ENCODE peak calls at places on chromosomes 13 and 19, in nine cellular contexts. One of them, this sample, is unnamed.

GRCh38 chr19:34337747-34338146 is 27.2 kb upstream of the GPI start:
- DNase-seq in cardiac muscle cell: no peak
- DNase-seq in NCI-H774: no peak
- DNase-seq in NCI-H510A treated with DMSO at 0.1 percent for 48 hours: no peak
- DNase-seq in heart left ventricle: no peak
- DNase-seq in thoracic aorta: no peak
- DNase-seq in AG04449: no peak
- DNase-seq in omental fat pad: no peak
- DNase-seq in HCEC 1CT: no peak
- DNase-seq in this sample: no peak

GRCh38 chr19:18596752-18597157 is 8.2 kb downstream of the REX1BD start:
- DNase-seq in cardiac muscle cell: peak
- DNase-seq in NCI-H774: peak
- DNase-seq in NCI-H510A treated with DMSO at 0.1 percent for 48 hours: no peak
- DNase-seq in heart left ventricle: no peak
- DNase-seq in thoracic aorta: no peak
- DNase-seq in AG04449: no peak
- DNase-seq in omental fat pad: no peak
- DNase-seq in HCEC 1CT: no peak
- DNase-seq in this sample: peak

GRCh38 chr19:3968556-3969434 is 2.1 kb downstream of the DAPK3 start:
- DNase-seq in cardiac muscle cell: peak
- DNase-seq in NCI-H774: peak
- DNase-seq in NCI-H510A treated with DMSO at 0.1 percent for 48 hours: peak
- DNase-seq in heart left ventricle: peak
- DNase-seq in thoracic aorta: peak
- DNase-seq in AG04449: peak
- DNase-seq in omental fat pad: peak
- DNase-seq in HCEC 1CT: peak
- DNase-seq in this sample: peak

GRCh38 chr19:574658-575526 is 2.5 kb downstream of the BSG start:
- DNase-seq in cardiac muscle cell: peak
- DNase-seq in NCI-H774: no peak
- DNase-seq in NCI-H510A treated with DMSO at 0.1 percent for 48 hours: no peak
- DNase-seq in heart left ventricle: peak
- DNase-seq in thoracic aorta: no peak
- DNase-seq in AG04449: no peak
- DNase-seq in omental fat pad: no peak
- DNase-seq in HCEC 1CT: peak
- DNase-seq in this sample: peak

GRCh38 chr19:55909801-55910200 is 22.3 kb downstream of the NLRP13 start:
- DNase-seq in cardiac muscle cell: no peak
- DNase-seq in NCI-H774: no peak
- DNase-seq in NCI-H510A treated with DMSO at 0.1 percent for 48 hours: no peak
- DNase-seq in heart left ventricle: no peak
- DNase-seq in thoracic aorta: no peak
- DNase-seq in AG04449: no peak
- DNase-seq in omental fat pad: no peak
- DNase-seq in HCEC 1CT: no peak
- DNase-seq in this sample: no peak

GRCh38 chr13:110233682-110234280 is 73.2 kb downstream of the COL4A1 start:
- DNase-seq in cardiac muscle cell: no peak
- DNase-seq in NCI-H774: no peak
- DNase-seq in NCI-H510A treated with DMSO at 0.1 percent for 48 hours: no peak
- DNase-seq in heart left ventricle: no peak
- DNase-seq in thoracic aorta: no peak
- DNase-seq in AG04449: no peak
- DNase-seq in omental fat pad: no peak
- DNase-seq in HCEC 1CT: no peak
- DNase-seq in this sample: no peak

GRCh38 chr13:66354880-66355279 is 875.3 kb downstream of the PCDH9 start:
- DNase-seq in cardiac muscle cell: no peak
- DNase-seq in NCI-H774: no peak
- DNase-seq in NCI-H510A treated with DMSO at 0.1 percent for 48 hours: no peak
- DNase-seq in heart left ventricle: no peak
- DNase-seq in thoracic aorta: no peak
- DNase-seq in AG04449: no peak
- DNase-seq in omental fat pad: no peak
- DNase-seq in HCEC 1CT: no peak
- DNase-seq in this sample: no peak

GRCh38 chr13:27583645-27584044 is 36.7 kb downstream of the LNX2 start:
- DNase-seq in cardiac muscle cell: peak
- DNase-seq in NCI-H774: no peak
- DNase-seq in NCI-H510A treated with DMSO at 0.1 percent for 48 hours: no peak
- DNase-seq in heart left ventricle: no peak
- DNase-seq in thoracic aorta: no peak
- DNase-seq in AG04449: no peak
- DNase-seq in omental fat pad: no peak
- DNase-seq in HCEC 1CT: peak
- DNase-seq in this sample: peak

GRCh38 chr19:15379996-15380647 is 535 bp upstream of the AKAP8 start:
- DNase-seq in cardiac muscle cell: peak
- DNase-seq in NCI-H774: peak
- DNase-seq in NCI-H510A treated with DMSO at 0.1 percent for 48 hours: peak
- DNase-seq in heart left ventricle: peak
- DNase-seq in thoracic aorta: no peak
- DNase-seq in AG04449: no peak
- DNase-seq in omental fat pad: no peak
- DNase-seq in HCEC 1CT: peak
- DNase-seq in this sample: peak

GRCh38 chr13:26759907-26760834 is at the start of gene GPR12:
- DNase-seq in cardiac muscle cell: peak
- DNase-seq in NCI-H774: no peak
- DNase-seq in NCI-H510A treated with DMSO at 0.1 percent for 48 hours: no peak
- DNase-seq in heart left ventricle: no peak
- DNase-seq in thoracic aorta: no peak
- DNase-seq in AG04449: no peak
- DNase-seq in omental fat pad: no peak
- DNase-seq in HCEC 1CT: no peak
- DNase-seq in this sample: no peak

GRCh38 chr19:12293771-12294307 is 844 bp downstream of the ZNF44 start:
- DNase-seq in cardiac muscle cell: peak
- DNase-seq in NCI-H774: no peak
- DNase-seq in NCI-H510A treated with DMSO at 0.1 percent for 48 hours: peak
- DNase-seq in heart left ventricle: peak
- DNase-seq in thoracic aorta: no peak
- DNase-seq in AG04449: no peak
- DNase-seq in omental fat pad: peak
- DNase-seq in HCEC 1CT: peak
- DNase-seq in this sample: peak

GRCh38 chr19:46373573-46374359 is 26.9 kb downstream of the PPP5C start:
- DNase-seq in cardiac muscle cell: no peak
- DNase-seq in NCI-H774: peak
- DNase-seq in NCI-H510A treated with DMSO at 0.1 percent for 48 hours: peak
- DNase-seq in heart left ventricle: peak
- DNase-seq in thoracic aorta: peak
- DNase-seq in AG04449: no peak
- DNase-seq in omental fat pad: no peak
- DNase-seq in HCEC 1CT: no peak
- DNase-seq in this sample: peak

GRCh38 chr19:7899751-7900352 is 3.8 kb upstream of the MAP2K7 start:
- DNase-seq in cardiac muscle cell: no peak
- DNase-seq in NCI-H774: no peak
- DNase-seq in NCI-H510A treated with DMSO at 0.1 percent for 48 hours: no peak
- DNase-seq in heart left ventricle: no peak
- DNase-seq in thoracic aorta: no peak
- DNase-seq in AG04449: no peak
- DNase-seq in omental fat pad: no peak
- DNase-seq in HCEC 1CT: no peak
- DNase-seq in this sample: no peak

GRCh38 chr19:43519436-43520088 is 7.4 kb downstream of the ETHE1 start:
- DNase-seq in cardiac muscle cell: peak
- DNase-seq in NCI-H774: peak
- DNase-seq in NCI-H510A treated with DMSO at 0.1 percent for 48 hours: peak
- DNase-seq in heart left ventricle: peak
- DNase-seq in thoracic aorta: no peak
- DNase-seq in AG04449: peak
- DNase-seq in omental fat pad: peak
- DNase-seq in HCEC 1CT: peak
- DNase-seq in this sample: peak

GRCh38 chr19:47152632-47153031 is 22.0 kb downstream of the SAE1 start:
- DNase-seq in cardiac muscle cell: no peak
- DNase-seq in NCI-H774: no peak
- DNase-seq in NCI-H510A treated with DMSO at 0.1 percent for 48 hours: peak
- DNase-seq in heart left ventricle: no peak
- DNase-seq in thoracic aorta: no peak
- DNase-seq in AG04449: no peak
- DNase-seq in omental fat pad: no peak
- DNase-seq in HCEC 1CT: no peak
- DNase-seq in this sample: no peak

GRCh38 chr13:53189162-53189561 is 160.5 kb downstream of the OLFM4 start:
- DNase-seq in cardiac muscle cell: no peak
- DNase-seq in NCI-H774: no peak
- DNase-seq in NCI-H510A treated with DMSO at 0.1 percent for 48 hours: no peak
- DNase-seq in heart left ventricle: no peak
- DNase-seq in thoracic aorta: no peak
- DNase-seq in AG04449: no peak
- DNase-seq in omental fat pad: no peak
- DNase-seq in HCEC 1CT: no peak
- DNase-seq in this sample: no peak

GRCh38 chr13:102400619-102401125 is 1.2 kb downstream of the FGF14 start:
- DNase-seq in cardiac muscle cell: no peak
- DNase-seq in NCI-H774: peak
- DNase-seq in NCI-H510A treated with DMSO at 0.1 percent for 48 hours: no peak
- DNase-seq in heart left ventricle: peak
- DNase-seq in thoracic aorta: no peak
- DNase-seq in AG04449: no peak
- DNase-seq in omental fat pad: no peak
- DNase-seq in HCEC 1CT: peak
- DNase-seq in this sample: no peak

GRCh38 chr19:15452111-15453047 is 2.6 kb upstream of the WIZ start:
- DNase-seq in cardiac muscle cell: peak
- DNase-seq in NCI-H774: peak
- DNase-seq in NCI-H510A treated with DMSO at 0.1 percent for 48 hours: no peak
- DNase-seq in heart left ventricle: peak
- DNase-seq in thoracic aorta: peak
- DNase-seq in AG04449: no peak
- DNase-seq in omental fat pad: peak
- DNase-seq in HCEC 1CT: peak
- DNase-seq in this sample: peak

GRCh38 chr19:45955905-45956608 is 17.6 kb downstream of the NOVA2 start:
- DNase-seq in cardiac muscle cell: peak
- DNase-seq in NCI-H774: no peak
- DNase-seq in NCI-H510A treated with DMSO at 0.1 percent for 48 hours: no peak
- DNase-seq in heart left ventricle: peak
- DNase-seq in thoracic aorta: no peak
- DNase-seq in AG04449: no peak
- DNase-seq in omental fat pad: no peak
- DNase-seq in HCEC 1CT: no peak
- DNase-seq in this sample: peak